ENCODE peak calls at places on chromosomes 2 and 18, in ten cellular contexts. Y is H1; F is CD4-positive, alpha-beta memory T cell; G is stomach; E is left ventricle myocardium inferior; T is heart left ventricle; S is sigmoid colon; Q is colonic mucosa; R is small intestine; H is CD8-positive, alpha-beta memory T cell. U is an unnamed sample.

GRCh38 chr2:30235008-30235655 is 3.8 kb downstream of the LBH start:
- DNase-seq in Y (no peak), F (no peak), G (peak; percentile 24), E (no peak), T (no peak), S (peak; percentile 62), Q (no peak), R (no peak), H (no peak), U (no peak)

GRCh38 chr2:238942080-238942761 is 94.3 kb downstream of the TWIST2 start:
- DNase-seq in Y (peak; percentile 29), F (no peak), G (no peak), E (no peak), T (no peak), S (peak; percentile 62), Q (peak; percentile 15), R (no peak), H (no peak), U (no peak)

GRCh38 chr2:101540518-101540917 is 65.6 kb upstream of the RFX8 start:
- DNase-seq in Y (peak; percentile 10), F (no peak), G (no peak), E (no peak), T (no peak), S (no peak), Q (no peak), R (no peak), H (no peak), U (no peak)

GRCh38 chr18:40911582-40912254 is 1043.3 kb upstream of the PIK3C3 start:
- DNase-seq in Y (no peak), F (no peak), G (no peak), E (no peak), T (no peak), S (no peak), Q (no peak), R (no peak), H (no peak), U (no peak)

GRCh38 chr2:128384956-128385355 is 66.3 kb upstream of the HS6ST1 start:
- DNase-seq in Y (no peak), F (no peak), G (peak; percentile 23), E (no peak), T (peak; percentile 21), S (peak; percentile 60), Q (no peak), R (no peak), H (no peak), U (peak; percentile 1)

GRCh38 chr18:10139783-10140410 is 226.1 kb downstream of the VAPA start:
- DNase-seq in Y (peak; percentile 37), F (no peak), G (no peak), E (no peak), T (no peak), S (no peak), Q (no peak), R (no peak), H (no peak), U (no peak)

GRCh38 chr2:98882368-98882767 is 53.7 kb downstream of the CRACDL start:
- DNase-seq in Y (no peak), F (no peak), G (no peak), E (no peak), T (no peak), S (no peak), Q (no peak), R (no peak), H (no peak), U (no peak)

GRCh38 chr18:9719421-9719981 is 11.4 kb downstream of the RAB31 start:
- DNase-seq in Y (no peak), F (no peak), G (no peak), E (no peak), T (no peak), S (peak; percentile 78), Q (no peak), R (no peak), H (no peak), U (peak; percentile 96)

GRCh38 chr2:31347319-31347718 is 67.2 kb downstream of the XDH start:
- DNase-seq in Y (no peak), F (no peak), G (no peak), E (no peak), T (peak; percentile 62), S (no peak), Q (no peak), R (no peak), H (no peak), U (no peak)

GRCh38 chr2:60794271-60794863 is 38.3 kb downstream of the PAPOLG start:
- DNase-seq in Y (no peak), F (peak; percentile 45), G (no peak), E (no peak), T (no peak), S (no peak), Q (no peak), R (peak; percentile 15), H (no peak), U (no peak)

GRCh38 chr2:8406271-8406670 is 275.6 kb upstream of the ID2 start:
- DNase-seq in Y (no peak), F (no peak), G (no peak), E (no peak), T (no peak), S (no peak), Q (no peak), R (no peak), H (no peak), U (no peak)

GRCh38 chr2:189109921-189110397 is 69.6 kb downstream of the COL5A2 start:
- DNase-seq in Y (no peak), F (no peak), G (no peak), E (no peak), T (no peak), S (no peak), Q (no peak), R (no peak), H (no peak), U (no peak)

GRCh38 chr2:45895477-45895876 is 244.0 kb downstream of the PRKCE start:
- DNase-seq in Y (no peak), F (no peak), G (no peak), E (no peak), T (no peak), S (no peak), Q (no peak), R (no peak), H (no peak), U (no peak)

DNA sequence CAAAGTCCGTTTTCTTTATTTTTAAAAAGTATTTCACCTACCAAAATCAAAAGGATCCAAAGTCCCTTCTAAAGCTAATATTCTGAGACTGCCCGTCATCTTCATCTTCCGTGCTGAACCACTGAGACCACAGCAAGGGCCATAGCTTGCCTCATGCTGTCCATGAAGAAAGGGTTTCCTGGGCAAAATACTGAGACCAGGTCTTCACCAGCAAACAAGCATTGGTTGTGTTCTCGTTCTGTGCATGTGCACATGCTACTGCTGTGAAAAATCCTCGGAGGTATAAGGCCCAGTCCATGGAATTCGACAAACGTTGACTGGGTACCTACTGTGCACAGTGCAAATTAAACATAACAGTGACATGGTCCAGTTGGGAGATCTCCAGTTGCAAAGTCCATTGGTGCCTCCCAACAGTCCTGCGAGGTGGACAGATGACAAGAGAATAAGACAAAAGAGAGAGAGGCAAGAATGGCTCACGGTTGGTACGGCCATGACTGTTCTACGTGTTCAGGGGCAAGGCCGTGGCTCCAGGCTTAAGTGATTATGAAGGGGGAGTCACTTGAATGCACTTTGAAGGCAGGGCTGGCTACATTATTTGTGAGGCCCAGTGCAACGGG is 192.6 kb upstream of the GLI2 start:
- DNase-seq in Y (no peak), F (no peak), G (no peak), E (no peak), T (no peak), S (no peak), Q (no peak), R (no peak), H (no peak), U (no peak)
- H3K4me1 ChIP-seq in Y (peaks cover 1% of the 10 kb centered on the region), F (no peaks in the 10 kb centered on the region), G (peaks cover 20% of the 10 kb centered on the region), E (peaks cover 57% of the 10 kb centered on the region), T (peaks cover 34% of the 10 kb centered on the region), S (peaks cover 14% of the 10 kb centered on the region), Q (no peaks in the 10 kb centered on the region), R (no peaks in the 10 kb centered on the region), H (no peaks in the 10 kb centered on the region), U (no peaks in the 10 kb centered on the region)

DNA sequence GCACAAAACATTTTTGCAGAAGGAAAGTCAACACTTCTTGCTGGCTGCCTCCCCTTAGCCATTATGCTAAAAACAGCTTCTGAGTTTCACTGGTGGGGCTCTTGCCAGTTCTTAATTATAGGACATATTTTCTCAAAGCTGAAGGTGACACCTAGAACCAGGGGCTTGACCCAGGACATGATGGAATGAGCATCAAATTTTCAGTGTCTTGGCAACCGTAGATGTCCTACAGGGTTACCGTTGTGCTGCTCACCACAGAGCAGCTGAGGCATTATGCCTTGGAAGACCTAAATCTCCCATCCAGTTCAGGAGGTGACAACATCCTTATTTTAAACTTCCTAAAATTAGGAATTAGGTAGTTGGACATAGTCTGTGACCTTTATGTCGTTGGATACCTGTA is 46.7 kb downstream of the TMEM185B start:
- DNase-seq in Y (no peak), F (no peak), G (no peak), E (no peak), T (no peak), S (no peak), Q (no peak), R (no peak), H (no peak), U (no peak)
- H3K4me1 ChIP-seq in Y (no peaks in the 10 kb centered on the region), F (peaks cover 55% of the 10 kb centered on the region), G (peaks cover 4% of the 10 kb centered on the region), E (peaks cover 13% of the 10 kb centered on the region), T (peaks cover 12% of the 10 kb centered on the region), S (no peaks in the 10 kb centered on the region), Q (no peaks in the 10 kb centered on the region), R (no peaks in the 10 kb centered on the region), H (peaks cover 60% of the 10 kb centered on the region), U (no peaks in the 10 kb centered on the region)

DNA sequence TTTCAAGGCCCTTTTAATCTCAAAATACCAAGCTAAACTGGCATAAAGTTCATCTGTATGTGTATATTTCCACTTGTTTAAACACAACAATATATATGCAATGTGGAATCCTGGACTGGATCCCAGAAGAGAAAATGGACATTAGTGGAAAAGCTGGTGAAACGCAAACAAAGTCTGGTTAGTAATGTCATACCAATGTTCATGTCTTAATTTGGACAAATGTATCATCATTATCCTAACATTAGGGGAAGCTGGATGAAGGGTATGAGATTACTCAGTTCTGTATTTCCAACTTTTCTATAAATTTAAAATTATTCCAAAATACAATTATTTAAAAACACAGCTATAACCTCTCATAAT is 3.8 kb downstream of the SP3 start:
- DNase-seq in Y (no peak), F (no peak), G (no peak), E (no peak), T (no peak), S (no peak), Q (no peak), R (no peak), H (no peak), U (no peak)
- H3K4me1 ChIP-seq in Y (no peaks in the 10 kb centered on the region), F (peaks cover 71% of the 10 kb centered on the region), G (peaks cover 70% of the 10 kb centered on the region), E (peaks cover 87% of the 10 kb centered on the region), T (peaks cover 68% of the 10 kb centered on the region), S (peaks cover 42% of the 10 kb centered on the region), Q (peaks cover 4% of the 10 kb centered on the region), R (peaks cover 4% of the 10 kb centered on the region), H (peaks cover 65% of the 10 kb centered on the region), U (peaks cover 36% of the 10 kb centered on the region)

GRCh38 chr2:213125646-213126347 is 25.6 kb downstream of the IKZF2 start:
- DNase-seq in Y (no peak), F (no peak), G (no peak), E (no peak), T (no peak), S (no peak), Q (no peak), R (no peak), H (no peak), U (no peak)

DNA sequence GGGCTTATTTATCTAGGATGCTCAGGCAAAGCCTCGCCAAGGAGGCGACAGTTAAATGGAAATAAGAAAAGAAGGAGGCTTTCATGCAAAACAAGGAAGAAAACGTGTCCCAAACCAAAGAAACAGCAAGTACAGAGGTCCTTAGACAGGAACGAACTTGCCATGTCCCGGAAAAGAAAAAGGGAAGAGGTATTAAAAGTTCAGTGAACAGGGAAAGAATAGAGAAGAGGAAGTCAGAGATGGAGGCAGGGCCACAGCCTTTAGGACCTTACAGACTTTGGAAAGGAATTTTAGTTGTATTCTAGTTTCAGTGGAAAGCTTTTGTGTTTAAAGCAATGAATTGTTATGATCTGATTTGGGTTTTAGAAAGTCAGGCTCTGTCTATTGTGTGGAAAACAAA is 22.1 kb downstream of the IKZF2 start:
- DNase-seq in Y (no peak), F (no peak), G (no peak), E (no peak), T (no peak), S (no peak), Q (no peak), R (no peak), H (no peak), U (no peak)
- H3K4me1 ChIP-seq in Y (no peaks in the 10 kb centered on the region), F (no peaks in the 10 kb centered on the region), G (no peaks in the 10 kb centered on the region), E (peaks cover 12% of the 10 kb centered on the region), T (peaks cover 4% of the 10 kb centered on the region), S (peaks cover 4% of the 10 kb centered on the region), Q (no peaks in the 10 kb centered on the region), R (no peaks in the 10 kb centered on the region), H (no peaks in the 10 kb centered on the region), U (no peaks in the 10 kb centered on the region)